ENCODE peak calls at places on chromosomes 7 and 10, in seven cellular contexts. K is heart right ventricle, R is suprapubic skin, M is neural progenitor cell, Z is fibroblast of lung, V is cardiac muscle cell, Y is neuronal stem cell. N is an unnamed sample. For H3K27me3 and H3K4me1, the result is how much of the 10 kb centered on the place peaks cover.

GRCh38 chr10:103736763-103737162 is 118.6 kb downstream of the SH3PXD2A start:
- DNase-seq in K (no peak), R (no peak), M (peak), Z (no peak), V (no peak), Y (peak), N (peak)

GRCh38 chr10:13099666-13100348 is at the start of gene OPTN:
- DNase-seq in K (peak), R (peak), M (peak), Z (peak), V (peak), Y (peak), N (peak)

GRCh38 chr10:93701903-93702277 is 502 bp downstream of the FRA10AC1 start:
- DNase-seq in K (no peak), R (no peak), M (no peak), Z (peak), V (peak), Y (no peak), N (no peak)

GRCh38 chr7:121499526-121500123 is 103.5 kb upstream of the FAM3C start:
- DNase-seq in K (no peak), R (no peak), M (no peak), Z (no peak), V (no peak), Y (no peak), N (no peak)

GRCh38 chr7:15686209-15686956 is at the start of gene MEOX2:
- DNase-seq in K (peak), R (peak), M (peak), Z (peak), V (peak), Y (peak), N (peak)

GRCh38 chr7:17854297-17855047 is 85.8 kb downstream of the SNX13 start:
- DNase-seq in K (no peak), R (no peak), M (no peak), Z (no peak), V (no peak), Y (no peak), N (no peak)

GRCh38 chr7:68684246-68684850 is 913.9 kb upstream of the AUTS2 start:
- DNase-seq in K (no peak), R (no peak), M (peak), Z (no peak), V (peak), Y (peak), N (no peak)

GRCh38 chr10:36621346-36621745 is 504.1 kb upstream of the ANKRD30A start:
- DNase-seq in K (no peak), R (no peak), M (no peak), Z (no peak), V (no peak), Y (no peak), N (no peak)

GRCh38 chr7:116588225-116588624 is 63.4 kb downstream of the CAV1 start:
- DNase-seq in K (peak), R (no peak), M (peak), Z (peak), V (peak), Y (no peak), N (no peak)

GRCh38 chr10:69438531-69439349 is 12.5 kb upstream of the TSPAN15 start:
- DNase-seq in K (no peak), R (no peak), M (no peak), Z (peak), V (peak), Y (no peak), N (peak)

GRCh38 chr7:20895563-20895962 is 108.9 kb upstream of the SP8 start:
- DNase-seq in K (no peak), R (no peak), M (no peak), Z (no peak), V (no peak), Y (no peak), N (no peak)

GRCh38 chr10:106387063-106387462 is 777.4 kb downstream of the SORCS1 start:
- DNase-seq in K (no peak), R (no peak), M (no peak), Z (no peak), V (peak), Y (no peak), N (no peak)

GRCh38 chr10:71811351-71811750 is 38.0 kb upstream of the VSIR start:
- DNase-seq in K (no peak), R (no peak), M (no peak), Z (no peak), V (no peak), Y (no peak), N (no peak)

GRCh38 chr7:134440067-134440466 is 18.8 kb downstream of the AKR1B1 start:
- DNase-seq in K (peak), R (no peak), M (no peak), Z (no peak), V (peak), Y (no peak), N (no peak)

GRCh38 chr7:33516634-33517033 is 387.3 kb downstream of the BBS9 start:
- DNase-seq in K (no peak), R (no peak), M (no peak), Z (no peak), V (no peak), Y (no peak), N (no peak)

GRCh38 chr7:56083150-56083785 is 9.5 kb downstream of the PHKG1 start:
- DNase-seq in K (peak), R (peak), M (no peak), Z (peak), V (no peak), Y (no peak), N (no peak)

GRCh38 chr10:101087376-101087775 is 25.6 kb downstream of the KAZALD1 start:
- DNase-seq in K (no peak), R (no peak), M (no peak), Z (no peak), V (no peak), Y (no peak), N (no peak)

GRCh38 chr10:101090597-101090996 is 28.8 kb downstream of the KAZALD1 start:
- DNase-seq in K (no peak), R (no peak), M (no peak), Z (no peak), V (no peak), Y (no peak), N (no peak)

GRCh38 chr10:101091546-101092290 is 29.9 kb downstream of the KAZALD1 start:
- DNase-seq in K (no peak), R (no peak), M (no peak), Z (no peak), V (no peak), Y (no peak), N (no peak)

GRCh38 chr10:101087965-101088364 is 26.2 kb downstream of the KAZALD1 start:
- DNase-seq in K (no peak), R (no peak), M (no peak), Z (no peak), V (no peak), Y (no peak), N (no peak)

GRCh38 chr10:101089520-101090299 is 27.9 kb downstream of the KAZALD1 start:
- DNase-seq in K (no peak), R (no peak), M (no peak), Z (no peak), V (no peak), Y (no peak), N (no peak)
- H3K27me3 ChIP-seq in K (half or more), R (half or more), M (half or more), Z (under half), V (half or more), Y (under half), N (under half)

DNA sequence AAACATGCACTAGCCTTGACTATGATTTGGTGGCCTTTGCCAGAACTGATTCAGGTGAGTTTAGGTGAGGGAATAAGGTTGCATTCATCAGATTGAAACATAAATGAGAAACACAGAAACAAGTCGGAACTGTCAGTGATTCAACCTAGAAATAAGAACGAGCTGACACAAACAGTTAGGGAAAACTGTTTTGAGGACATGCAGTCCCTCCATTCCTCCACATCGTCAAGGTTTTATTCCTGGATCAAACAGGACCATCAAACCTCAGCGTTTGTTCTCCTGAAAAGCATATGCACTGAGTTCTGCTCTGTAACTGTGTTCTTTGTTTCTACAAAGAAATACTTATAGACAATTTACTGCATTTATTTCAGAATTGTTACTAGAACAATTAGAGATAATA is 1.7 kb downstream of the ZNF248 start:
- DNase-seq in K (no peak), R (no peak), M (no peak), Z (no peak), V (no peak), Y (no peak), N (no peak)
- H3K4me3 ChIP-seq in K (no peak), R (peak), M (no peak), Z (peak), V (peak), Y (no peak), N (no peak)

GRCh38 chr7:25843467-25843866 is 308.5 kb upstream of the NFE2L3 start:
- DNase-seq in K (no peak), R (no peak), M (no peak), Z (no peak), V (no peak), Y (no peak), N (no peak)
- H3K4me1 ChIP-seq in K (half or more), R (under half), M (under half), Z (under half), V (half or more), Y (under half), N (under half)

GRCh38 chr7:85820702-85821443 is 634.0 kb upstream of the SEMA3D start:
- DNase-seq in K (no peak), R (no peak), M (no peak), Z (no peak), V (no peak), Y (no peak), N (no peak)

GRCh38 chr7:85823379-85823778 is 636.5 kb upstream of the SEMA3D start:
- DNase-seq in K (no peak), R (no peak), M (no peak), Z (peak), V (no peak), Y (no peak), N (no peak)

GRCh38 chr7:85821926-85822325 is 635.1 kb upstream of the SEMA3D start:
- DNase-seq in K (no peak), R (no peak), M (no peak), Z (no peak), V (no peak), Y (no peak), N (no peak)
- H3K27me3 ChIP-seq in K (under half), R (under half), M (under half), Z (under half), V (under half), Y (under half), N (under half)

DNA sequence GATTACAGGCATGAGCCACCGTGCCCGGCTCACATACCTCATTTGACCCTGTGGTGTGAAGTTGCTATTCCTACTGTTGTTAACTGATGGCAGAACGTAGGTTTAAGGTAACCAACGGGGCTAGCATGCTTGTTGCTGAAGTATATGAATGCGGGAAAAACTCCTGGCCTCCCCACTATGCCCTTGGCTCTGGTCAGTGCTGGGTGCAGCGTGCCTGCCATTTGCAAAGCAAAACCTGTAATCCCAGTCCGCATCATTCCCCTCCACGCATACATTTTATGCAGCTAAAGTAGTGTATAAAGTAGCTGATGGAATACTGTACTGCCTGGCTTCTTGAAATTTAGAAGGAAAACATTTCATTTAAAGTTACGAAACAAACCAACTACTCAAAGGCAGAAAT is 273.3 kb downstream of the SDK1 start:
- DNase-seq in K (no peak), R (no peak), M (no peak), Z (no peak), V (no peak), Y (no peak), N (no peak)
- H3K4me3 ChIP-seq in K (no peak), R (no peak), M (no peak), Z (no peak), V (no peak), Y (no peak), N (no peak)

GRCh38 chr7:113408999-113409398 is 290.6 kb upstream of the SMIM30 start:
- DNase-seq in K (no peak), R (no peak), M (no peak), Z (no peak), V (no peak), Y (no peak), N (no peak)
- H3K4me1 ChIP-seq in K (under half), R (under half), M (under half), Z (under half), V (under half), Y (under half), N (under half)

GRCh38 chr7:136023134-136023869 is 46.1 kb upstream of the MTPN start:
- DNase-seq in K (no peak), R (no peak), M (no peak), Z (no peak), V (no peak), Y (no peak), N (no peak)
- H3K27me3 ChIP-seq in K (under half), R (under half), M (under half), Z (under half), V (under half), Y (under half), N (under half)

GRCh38 chr7:332020-332517 is 42.1 kb downstream of the FOXL3 start:
- DNase-seq in K (no peak), R (no peak), M (peak), Z (no peak), V (no peak), Y (no peak), N (no peak)

GRCh38 chr7:333399-333776 is 43.4 kb downstream of the FOXL3 start:
- DNase-seq in K (peak), R (no peak), M (peak), Z (no peak), V (peak), Y (peak), N (peak)

GRCh38 chr7:330554-331230 is 40.7 kb downstream of the FOXL3 start:
- DNase-seq in K (no peak), R (no peak), M (no peak), Z (no peak), V (no peak), Y (no peak), N (no peak)

GRCh38 chr7:334618-335357 is 44.8 kb downstream of the FOXL3 start:
- DNase-seq in K (no peak), R (no peak), M (no peak), Z (no peak), V (no peak), Y (no peak), N (no peak)

GRCh38 chr7:332646-333398 is 42.9 kb downstream of the FOXL3 start:
- DNase-seq in K (peak), R (no peak), M (peak), Z (peak), V (peak), Y (peak), N (peak)
- H3K4me3 ChIP-seq in K (peak), R (peak), M (peak), Z (no peak), V (peak), Y (no peak), N (peak)

GRCh38 chr10:32337343-32337742 is 9.6 kb downstream of the EPC1 start:
- DNase-seq in K (no peak), R (no peak), M (no peak), Z (no peak), V (no peak), Y (no peak), N (no peak)

GRCh38 chr10:32338262-32338661 is 8.7 kb downstream of the EPC1 start:
- DNase-seq in K (no peak), R (no peak), M (no peak), Z (peak), V (no peak), Y (no peak), N (no peak)

GRCh38 chr10:32340596-32341180 is 6.3 kb downstream of the EPC1 start:
- DNase-seq in K (no peak), R (no peak), M (no peak), Z (no peak), V (no peak), Y (no peak), N (no peak)

GRCh38 chr10:32346134-32346550 is 816 bp downstream of the EPC1 start:
- DNase-seq in K (peak), R (peak), M (peak), Z (peak), V (peak), Y (peak), N (peak)

GRCh38 chr10:32341596-32341995 is 5.4 kb downstream of the EPC1 start:
- DNase-seq in K (no peak), R (no peak), M (no peak), Z (no peak), V (no peak), Y (no peak), N (no peak)
- H3K4me1 ChIP-seq in K (half or more), R (half or more), M (under half), Z (under half), V (under half), Y (under half), N (under half)